ENCODE peak calls at places on chromosomes 12 and 14, in five cellular contexts. P is fibroblast of lung, Q is neural progenitor cell, E is endodermal cell, H is body of pancreas. R is an unnamed sample.

GRCh38 chr12:42485823-42486222 is 103.7 kb downstream of the PRICKLE1 start:
- DNase-seq in Q (no peak), H (no peak), E (peak; percentile 92), P (no peak), R (no peak)

GRCh38 chr14:54579606-54580005 is 12.7 kb downstream of the SAMD4A start:
- DNase-seq in P (no peak), H (no peak), E (no peak), Q (no peak), R (no peak)

GRCh38 chr12:52391618-52392002 is 6.2 kb upstream of the KRT84 start:
- DNase-seq in H (peak; percentile 63), P (no peak), Q (no peak), E (no peak), R (no peak)

GRCh38 chr12:108732489-108732888 is 1.2 kb upstream of the CORO1C start:
- DNase-seq in H (no peak), E (no peak), Q (no peak), P (no peak), R (no peak)

GRCh38 chr14:94897583-94897982 is 127.7 kb upstream of the GSC start:
- DNase-seq in E (no peak), P (no peak), Q (no peak), H (no peak), R (no peak)

GRCh38 chr12:2417761-2418160 is 365.0 kb downstream of the CACNA1C start:
- DNase-seq in Q (no peak), E (peak; percentile 88), P (no peak), H (no peak), R (no peak)

GRCh38 chr12:6229823-6230222 is 29.6 kb downstream of the CD9 start:
- DNase-seq in E (no peak), P (peak; percentile 97), Q (no peak), H (peak; percentile 44), R (no peak)

GRCh38 chr12:47875732-47876131 is 29.1 kb downstream of the VDR start:
- DNase-seq in E (no peak), H (no peak), P (no peak), Q (no peak), R (no peak)

GRCh38 chr12:10392394-10392930 is 2.6 kb upstream of the KLRK1 start:
- DNase-seq in H (peak; percentile 33), E (no peak), P (peak; percentile 99), Q (no peak), R (peak; percentile 86)

GRCh38 chr12:22283006-22283506 is 51.5 kb downstream of the ST8SIA1 start:
- DNase-seq in E (no peak), P (peak; percentile 91), Q (no peak), H (no peak), R (no peak)

GRCh38 chr14:72665259-72665658 is 228.6 kb downstream of the DPF3 start:
- DNase-seq in P (peak; percentile 93), E (no peak), H (no peak), Q (no peak), R (no peak)

GRCh38 chr12:78189656-78190055 is 359.0 kb downstream of the NAV3 start:
- DNase-seq in H (no peak), E (no peak), Q (no peak), P (peak; percentile 60), R (no peak)

GRCh38 chr12:108823804-108824203 is 33.6 kb downstream of the SSH1 start:
- DNase-seq in E (no peak), P (no peak), H (no peak), Q (no peak), R (no peak)

DNA sequence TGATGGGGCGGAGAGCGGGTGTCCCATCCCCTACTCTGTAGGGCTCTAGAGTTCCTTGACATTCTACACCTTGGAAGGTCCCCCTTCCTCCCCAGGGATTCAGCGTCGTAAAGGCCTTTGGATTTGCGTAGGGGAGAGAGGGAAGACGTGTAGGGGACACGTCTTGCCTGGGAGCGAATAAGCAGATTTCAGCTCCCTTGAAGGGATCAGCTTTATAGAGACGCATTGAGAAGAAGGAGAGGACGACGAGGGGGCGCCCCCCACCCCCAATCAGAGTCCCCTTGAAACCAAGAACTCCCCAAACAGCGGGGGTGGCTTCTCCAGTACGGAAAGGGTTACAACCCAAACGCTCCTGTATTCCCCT is 324 bp downstream of the CALCOCO1 start:
- DNase-seq in H (no peak), P (peak; percentile 40), E (peak; percentile 69), Q (peak; percentile 42), R (no peak)
- H3K27ac ChIP-seq in H (no peak overlapping the region), P (peak overlapping the region; percentile 68), E (no peak overlapping the region), Q (no peak overlapping the region), R (no peak overlapping the region)

DNA sequence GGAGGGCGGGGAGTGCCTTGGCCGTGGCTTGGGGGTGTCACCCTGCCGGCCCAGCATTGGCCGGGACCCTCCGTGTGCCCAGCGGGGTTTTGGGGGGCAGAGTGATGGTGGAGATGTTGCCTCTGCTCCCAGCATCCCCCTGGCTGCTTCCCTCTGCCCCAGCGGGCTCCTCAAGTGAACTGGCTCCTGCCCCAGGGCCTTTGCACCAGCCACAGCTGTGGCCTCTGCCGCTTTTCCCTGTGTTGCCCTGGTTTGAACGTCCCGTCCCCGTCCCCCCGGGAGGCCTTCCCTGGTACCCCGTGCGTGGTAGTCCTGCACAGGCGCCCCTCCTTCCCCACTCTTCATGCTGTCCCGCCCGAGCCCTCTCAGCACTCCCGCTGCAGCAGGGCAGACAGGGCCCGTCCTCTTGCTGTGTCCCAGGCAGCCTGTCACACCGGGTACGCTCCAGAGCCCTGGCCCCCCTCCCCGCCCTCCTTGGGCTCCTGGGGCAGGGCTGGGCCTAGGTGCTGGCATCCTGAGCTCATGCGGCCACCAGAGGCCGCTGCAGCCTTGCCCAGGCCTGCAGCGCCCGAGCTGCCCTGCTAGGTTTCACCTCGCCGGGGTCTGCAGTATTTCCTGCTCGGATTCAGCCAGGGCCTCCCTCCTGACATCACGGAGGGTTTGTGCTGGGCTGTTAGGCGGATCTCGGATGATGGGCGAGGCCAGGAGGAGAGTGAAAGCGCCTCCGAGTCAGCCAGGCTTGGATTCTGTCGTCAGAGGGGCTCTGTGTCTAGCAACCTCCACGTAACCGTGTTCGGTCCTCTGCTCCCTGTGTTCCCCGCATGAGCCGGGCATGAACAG is 9.5 kb downstream of the NOC4L start:
- DNase-seq in P (peak; percentile 71), Q (peak; percentile 93), E (peak; percentile 97), H (peak; percentile 66), R (peak; percentile 76)
- H3K4me3 ChIP-seq in P (no peak overlapping the region), Q (no peak overlapping the region), E (no peak overlapping the region), H (no peak overlapping the region), R (no peak overlapping the region)

DNA sequence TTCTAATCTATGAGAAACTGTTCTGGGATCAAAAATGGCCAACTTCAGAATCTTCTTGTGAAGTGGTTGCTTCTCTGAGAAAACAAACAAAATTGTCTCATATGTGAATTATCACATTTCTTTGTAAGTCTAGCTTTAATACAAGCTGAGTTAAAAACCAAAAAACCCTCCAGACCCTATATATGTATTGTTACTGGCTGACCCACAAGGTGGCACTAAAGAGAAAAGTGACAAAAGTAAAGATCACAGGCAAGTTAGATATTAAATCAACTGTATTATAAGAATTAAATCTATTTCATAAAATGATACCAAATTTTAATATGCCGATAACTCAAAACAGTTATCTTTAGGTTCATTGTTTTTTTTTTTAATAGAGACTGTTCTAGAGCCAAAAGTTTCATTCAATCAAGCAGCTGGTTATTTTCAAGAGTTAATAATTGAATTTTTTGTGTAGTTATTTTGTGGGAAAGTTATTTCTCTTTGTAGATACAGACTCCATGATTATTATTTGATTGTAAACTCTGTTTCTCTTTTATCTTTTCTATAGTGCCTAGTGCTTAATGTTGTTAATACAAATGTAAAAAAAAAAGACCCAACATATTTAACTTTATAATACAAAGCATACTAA is 7.5 kb upstream of the TRHDE start:
- DNase-seq in P (peak; percentile 67), Q (peak; percentile 22), H (no peak), E (no peak), R (peak; percentile 13)
- H3K4me1 ChIP-seq in P (no peaks in the 10 kb centered on the region), Q (peaks cover 6% of the 10 kb centered on the region), H (peaks cover 21% of the 10 kb centered on the region), E (no peaks in the 10 kb centered on the region), R (no peaks in the 10 kb centered on the region)

DNA sequence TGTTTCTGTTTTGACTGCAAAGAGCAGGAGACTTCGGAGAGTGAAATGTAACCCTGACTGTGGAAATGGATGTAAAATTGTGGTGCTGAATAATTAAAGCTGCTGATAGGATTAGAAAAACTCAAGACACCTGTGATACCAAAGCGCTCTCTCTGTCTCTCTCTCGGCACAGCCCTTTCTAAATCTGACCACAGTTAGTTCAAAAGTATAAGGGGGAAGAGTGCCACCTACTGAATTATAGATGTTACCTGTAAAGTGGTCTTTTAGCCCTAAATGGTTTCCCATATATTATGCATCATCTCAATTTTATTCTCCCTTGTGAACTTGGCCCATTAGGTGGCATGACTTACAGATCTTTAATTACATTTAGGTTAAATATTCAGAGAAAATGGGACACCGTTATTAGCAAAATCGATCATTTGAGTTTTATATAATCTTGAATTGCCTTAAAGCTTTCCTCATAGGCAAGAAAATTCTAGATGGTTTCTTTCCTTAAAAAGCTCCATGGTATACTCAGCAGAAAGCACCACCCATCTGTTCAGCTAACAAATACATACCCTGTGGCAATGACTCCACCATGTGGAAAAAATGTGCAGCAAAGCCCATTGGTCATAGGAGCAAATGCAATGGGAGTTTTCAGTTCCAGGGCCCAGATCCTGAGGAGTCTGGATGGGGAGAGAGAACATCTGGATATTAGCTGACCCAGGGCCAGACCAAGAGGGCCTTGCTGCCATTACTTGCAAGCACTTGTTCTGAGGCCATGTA is 18.1 kb downstream of the RFC5 start:
- DNase-seq in E (peak; percentile 80), H (peak; percentile 22), P (peak; percentile 76), Q (peak; percentile 49), R (no peak)
- H3K27ac ChIP-seq in E (no peak overlapping the region), H (no peak overlapping the region), P (peak overlapping the region; percentile 53), Q (no peak overlapping the region), R (no peak overlapping the region)

DNA sequence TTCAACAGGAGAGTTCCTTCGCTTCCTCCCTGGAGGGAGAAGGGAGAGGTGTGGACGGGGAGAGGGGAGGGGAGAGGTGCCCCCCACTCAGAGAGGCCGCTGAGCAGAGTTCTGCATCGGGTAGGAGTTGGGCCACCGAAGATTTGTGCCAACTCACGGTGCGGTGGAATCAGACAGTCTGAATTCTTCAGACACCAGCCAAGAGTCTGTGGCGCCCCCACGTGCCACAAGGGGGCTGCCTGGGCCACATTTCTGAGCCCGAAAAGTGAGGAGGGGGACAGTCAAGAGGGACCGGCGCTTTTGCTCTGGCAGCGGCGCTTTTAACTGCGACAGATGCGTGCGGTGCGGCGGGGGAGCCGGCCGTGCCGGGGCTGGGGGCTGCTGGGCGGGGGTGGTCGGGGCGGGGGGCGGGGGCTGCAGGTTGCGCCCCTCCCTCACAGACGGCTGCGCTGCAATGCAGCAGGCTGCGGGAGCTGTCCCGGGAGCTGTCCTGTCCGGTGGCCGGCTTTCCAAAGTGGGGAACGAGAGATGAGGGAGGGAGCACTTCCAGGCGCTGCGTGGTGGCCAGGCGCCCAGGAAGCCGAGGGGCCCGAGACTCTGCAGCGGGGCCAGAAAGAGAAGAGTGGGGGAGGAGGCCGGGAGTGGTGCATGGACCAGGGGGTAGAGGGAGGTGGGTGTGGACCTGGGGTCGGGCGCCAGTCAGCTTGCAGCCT is 941 bp upstream of the RTL1 start:
- DNase-seq in H (peak; percentile 10), E (peak; percentile 90), Q (peak; percentile 94), P (no peak), R (no peak)
- H3K4me3 ChIP-seq in H (no peak overlapping the region), E (peak overlapping the region; percentile 65), Q (peak overlapping the region; percentile 52), P (no peak overlapping the region), R (no peak overlapping the region)

GRCh38 chr12:67006612-67007011 is 262.5 kb upstream of the CAND1 start:
- DNase-seq in Q (no peak), P (no peak), H (no peak), E (no peak), R (no peak)

GRCh38 chr12:67002711-67003110 is 266.4 kb upstream of the CAND1 start:
- DNase-seq in E (no peak), H (no peak), P (no peak), Q (no peak), R (no peak)
- H3K4me1 ChIP-seq in E (no peaks in the 10 kb centered on the region), H (peaks cover 4% of the 10 kb centered on the region), P (no peaks in the 10 kb centered on the region), Q (no peaks in the 10 kb centered on the region), R (no peaks in the 10 kb centered on the region)